ENCODE peak calls at places on chromosomes 7 and 10, in four cellular contexts. One of them, this sample, is unnamed.

GRCh38 chr10:95795602-95796001 is 39.6 kb downstream of the ENTPD1 start:
- DNase-seq in fibroblast of the aortic adventitia: no peak
- DNase-seq in ovary: no peak
- DNase-seq in natural killer cell: no peak
- DNase-seq in this sample: no peak

GRCh38 chr7:44187636-44188416 is 1.4 kb downstream of the GCK start:
- DNase-seq in fibroblast of the aortic adventitia: no peak
- DNase-seq in ovary: no peak
- DNase-seq in natural killer cell: no peak
- DNase-seq in this sample: no peak

GRCh38 chr7:159195926-159196325 is 51.3 kb upstream of the VIPR2 start:
- DNase-seq in fibroblast of the aortic adventitia: no peak
- DNase-seq in ovary: no peak
- DNase-seq in natural killer cell: peak
- DNase-seq in this sample: no peak

GRCh38 chr10:68333452-68333851 is 724 bp upstream of the PBLD start:
- DNase-seq in fibroblast of the aortic adventitia: no peak
- DNase-seq in ovary: no peak
- DNase-seq in natural killer cell: no peak
- DNase-seq in this sample: no peak

GRCh38 chr7:155214328-155214986 is 83.2 kb upstream of the INSIG1 start:
- DNase-seq in fibroblast of the aortic adventitia: peak
- DNase-seq in ovary: no peak
- DNase-seq in natural killer cell: no peak
- DNase-seq in this sample: no peak

GRCh38 chr7:142349670-142350405 is 92.0 kb upstream of the PRSS58 start:
- DNase-seq in fibroblast of the aortic adventitia: no peak
- DNase-seq in ovary: no peak
- DNase-seq in natural killer cell: no peak
- DNase-seq in this sample: no peak

GRCh38 chr7:91285966-91286365 is 21.7 kb downstream of the FZD1 start:
- DNase-seq in fibroblast of the aortic adventitia: peak
- DNase-seq in ovary: no peak
- DNase-seq in natural killer cell: no peak
- DNase-seq in this sample: no peak

GRCh38 chr10:116664631-116665030 is 43.9 kb downstream of the PNLIPRP2 start:
- DNase-seq in fibroblast of the aortic adventitia: no peak
- DNase-seq in ovary: no peak
- DNase-seq in natural killer cell: no peak
- DNase-seq in this sample: no peak

GRCh38 chr10:74207681-74208080 is 56.7 kb downstream of the ADK start:
- DNase-seq in fibroblast of the aortic adventitia: no peak
- DNase-seq in ovary: no peak
- DNase-seq in natural killer cell: no peak
- DNase-seq in this sample: no peak

GRCh38 chr7:74501298-74501697 is 47.6 kb downstream of the GTF2IRD1 start:
- DNase-seq in fibroblast of the aortic adventitia: no peak
- DNase-seq in ovary: no peak
- DNase-seq in natural killer cell: no peak
- DNase-seq in this sample: no peak

GRCh38 chr7:116512524-116513188 is 12.2 kb upstream of the CAV1 start:
- DNase-seq in fibroblast of the aortic adventitia: peak
- DNase-seq in ovary: no peak
- DNase-seq in natural killer cell: no peak
- DNase-seq in this sample: no peak

GRCh38 chr7:124276005-124276606 is 243.2 kb upstream of the TMEM229A start:
- DNase-seq in fibroblast of the aortic adventitia: no peak
- DNase-seq in ovary: no peak
- DNase-seq in natural killer cell: no peak
- DNase-seq in this sample: no peak
- TF ChIP-seq CTCF in fibroblast of the aortic adventitia: no peak
- TF ChIP-seq CTCF in ovary: no peak
- TF ChIP-seq CTCF in natural killer cell: no peak
- TF ChIP-seq CTCF in this sample: no peak

GRCh38 chr7:8360564-8361153 is 72.8 kb upstream of the NXPH1 start:
- DNase-seq in fibroblast of the aortic adventitia: no peak
- DNase-seq in ovary: no peak
- DNase-seq in natural killer cell: no peak
- DNase-seq in this sample: no peak

GRCh38 chr7:8363407-8364015 is 69.9 kb upstream of the NXPH1 start:
- DNase-seq in fibroblast of the aortic adventitia: no peak
- DNase-seq in ovary: no peak
- DNase-seq in natural killer cell: no peak
- DNase-seq in this sample: no peak

GRCh38 chr7:8362723-8363369 is 70.6 kb upstream of the NXPH1 start:
- DNase-seq in fibroblast of the aortic adventitia: no peak
- DNase-seq in ovary: no peak
- DNase-seq in natural killer cell: no peak
- DNase-seq in this sample: no peak

GRCh38 chr7:8365499-8366110 is 67.8 kb upstream of the NXPH1 start:
- DNase-seq in fibroblast of the aortic adventitia: no peak
- DNase-seq in ovary: no peak
- DNase-seq in natural killer cell: no peak
- DNase-seq in this sample: no peak
- TF ChIP-seq CTCF in fibroblast of the aortic adventitia: no peak
- TF ChIP-seq CTCF in ovary: no peak
- TF ChIP-seq CTCF in natural killer cell: no peak
- TF ChIP-seq CTCF in this sample: no peak

DNA sequence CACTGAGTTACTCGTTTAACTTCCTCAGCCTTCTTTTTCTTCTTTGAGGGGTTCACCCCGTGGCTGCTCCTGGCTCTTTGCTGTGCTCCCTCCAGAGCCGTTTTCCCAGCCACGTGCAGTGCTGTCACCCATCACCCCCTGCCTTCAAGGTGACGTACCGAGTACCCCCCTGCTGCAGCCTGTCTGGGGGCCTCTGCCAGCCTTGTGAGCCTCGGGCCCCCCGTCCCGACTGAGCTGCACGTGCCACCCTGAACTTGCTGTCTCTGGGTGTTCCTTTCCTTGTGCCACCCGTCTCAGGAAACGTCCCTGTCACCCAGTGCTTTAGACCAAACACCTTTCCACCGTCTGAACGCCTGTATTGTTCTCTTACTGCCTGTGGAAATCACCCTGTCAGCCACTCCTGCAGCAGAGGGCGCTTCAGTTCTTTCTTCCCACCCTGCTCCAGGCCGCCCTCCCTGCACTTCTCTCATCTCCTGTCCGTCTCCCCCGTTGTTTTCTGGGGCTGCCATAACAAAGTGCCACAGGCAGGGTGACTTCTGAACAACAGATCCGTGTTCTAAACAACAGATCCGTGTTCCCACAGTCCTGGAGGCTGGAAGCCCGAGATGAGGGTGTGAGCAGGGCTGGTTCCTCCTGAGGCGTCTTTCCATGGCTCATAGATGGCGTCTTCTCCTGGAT is 44.6 kb downstream of the WDR37 start:
- DNase-seq in fibroblast of the aortic adventitia: no peak
- DNase-seq in ovary: no peak
- DNase-seq in natural killer cell: no peak
- DNase-seq in this sample: no peak
- TF ChIP-seq CTCF in fibroblast of the aortic adventitia: no peak
- TF ChIP-seq CTCF in ovary: no peak
- TF ChIP-seq CTCF in natural killer cell: no peak
- TF ChIP-seq CTCF in this sample: no peak

GRCh38 chr7:108403597-108404217 is 52.5 kb downstream of the NRCAM start:
- DNase-seq in fibroblast of the aortic adventitia: no peak
- DNase-seq in ovary: no peak
- DNase-seq in natural killer cell: no peak
- DNase-seq in this sample: no peak
- TF ChIP-seq CTCF in fibroblast of the aortic adventitia: no peak
- TF ChIP-seq CTCF in ovary: no peak
- TF ChIP-seq CTCF in natural killer cell: no peak
- TF ChIP-seq CTCF in this sample: no peak